ENCODE peak calls at places on chromosomes 7 and 10, in nine cellular contexts. N is stomach, P is upper lobe of left lung, I is GM12878, F is transverse colon, E is HCT116, X is breast epithelium, C is endothelial cell of umbilical vein, L is HepG2. V is an unnamed sample.
A peak's percentile ranks its signal among the peaks of the same experiment; 100 is the strongest.

GRCh38 chr10:94307046-94307615 is 55.6 kb downstream of the NOC3L start:
- DNase-seq in C (peak; percentile 51), P (no peak), L (no peak), E (no peak), F (no peak), X (no peak), I (no peak), N (no peak), V (no peak)

GRCh38 chr10:126054191-126054590 is 157.8 kb downstream of the FANK1 start:
- DNase-seq in N (no peak), C (no peak), I (no peak), X (no peak), P (no peak), F (no peak), E (no peak), L (no peak), V (no peak)

GRCh38 chr7:150435390-150436073 is 14.9 kb upstream of the GIMAP8 start:
- DNase-seq in N (no peak), I (peak; percentile 97), C (no peak), F (peak; percentile 77), L (no peak), E (no peak), P (no peak), X (no peak), V (no peak)

GRCh38 chr7:1085266-1085665 is 2.6 kb upstream of the GPER1 start:
- DNase-seq in E (no peak), I (no peak), L (no peak), N (peak; percentile 55), X (no peak), F (no peak), C (no peak), P (peak; percentile 52), V (no peak)

GRCh38 chr7:66110861-66111260 is 3.8 kb upstream of the CRCP start:
- DNase-seq in I (no peak), E (peak; percentile 94), L (peak; percentile 48), P (no peak), X (no peak), C (no peak), N (no peak), F (no peak), V (no peak)

GRCh38 chr10:127398140-127398966 is 150.8 kb upstream of the NPS start:
- DNase-seq in I (no peak), L (no peak), C (peak; percentile 3), E (no peak), N (no peak), F (no peak), P (no peak), X (no peak), V (no peak)

GRCh38 chr10:122034149-122034756 is 45.3 kb downstream of the TACC2 start:
- DNase-seq in E (no peak), N (no peak), X (no peak), I (no peak), C (no peak), L (no peak), F (peak; percentile 26), P (no peak), V (no peak)

GRCh38 chr7:14229047-14229446 is 239.6 kb upstream of the ETV1 start:
- DNase-seq in E (no peak), X (no peak), L (no peak), N (no peak), F (no peak), C (no peak), I (no peak), P (no peak), V (no peak)

GRCh38 chr10:68633816-68634466 is 73.8 kb downstream of the TET1 start:
- DNase-seq in N (no peak), C (no peak), I (no peak), L (no peak), E (no peak), X (no peak), F (no peak), P (no peak), V (no peak)

GRCh38 chr7:41007351-41007751 is 695.5 kb downstream of the INHBA start:
- DNase-seq in X (no peak), F (no peak), P (no peak), L (no peak), N (no peak), C (no peak), E (no peak), I (no peak), V (no peak)

GRCh38 chr7:23184709-23185354 is 3.0 kb downstream of the NUP42 start:
- DNase-seq in E (peak; percentile 34), I (peak; percentile 17), C (peak; percentile 45), X (no peak), N (no peak), L (peak; percentile 49), P (no peak), F (peak; percentile 43), V (no peak)

GRCh38 chr10:110263164-110263563 is 41.6 kb downstream of the SMNDC1 start:
- DNase-seq in N (no peak), L (no peak), X (no peak), C (no peak), E (no peak), F (no peak), P (no peak), I (no peak), V (no peak)

GRCh38 chr10:13848530-13849425 is 262.0 kb downstream of the PRPF18 start:
- DNase-seq in F (no peak), L (no peak), N (no peak), E (no peak), X (no peak), I (no peak), C (no peak), P (no peak), V (no peak)

GRCh38 chr10:124461642-124462347 is at the start of gene LHPP:
- DNase-seq in L (peak; percentile 54), C (peak; percentile 85), X (peak; percentile 78), F (peak; percentile 91), E (peak; percentile 69), I (peak; percentile 32), P (peak; percentile 99), N (peak; percentile 88), V (peak; percentile 94)
- TF ChIP-seq POLR2A in L (no peak), C (peak; percentile 72), X (no peak), F (peak; percentile 43), E (peak; percentile 67), I (peak; percentile 72), P (no peak), N (no peak), V (no peak)

DNA sequence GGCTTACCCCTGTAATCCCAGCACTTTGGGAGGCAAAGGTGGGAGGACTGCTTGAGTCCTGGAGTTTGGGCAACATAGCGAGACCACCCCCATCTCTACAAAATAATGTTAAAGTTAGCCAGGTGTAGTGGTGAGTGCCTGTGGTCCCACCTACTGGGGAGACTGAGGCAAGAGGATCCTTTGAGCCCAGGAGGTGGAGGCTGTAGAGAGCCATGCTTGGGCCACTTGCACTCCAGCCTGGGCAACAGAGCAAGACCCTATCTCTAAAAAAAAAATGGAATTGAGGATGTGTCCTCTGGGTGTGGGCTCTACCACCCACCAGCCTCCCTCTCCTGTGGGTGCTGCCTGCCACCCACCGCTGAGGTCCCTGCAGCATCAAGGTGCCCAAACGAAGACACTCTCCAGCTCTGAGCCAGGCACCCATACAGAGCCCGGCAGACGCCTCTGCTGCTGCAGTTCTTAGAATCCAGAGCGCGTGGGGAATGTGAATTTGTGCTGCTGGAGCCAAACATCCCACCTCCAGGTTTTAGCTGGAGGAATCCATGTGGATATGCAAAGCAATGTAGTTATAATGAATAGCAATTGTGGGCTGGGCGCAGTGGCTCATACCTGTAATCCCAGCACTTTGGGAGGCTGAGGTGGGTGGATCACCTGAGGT is 176.0 kb upstream of the TNRC18 start:
- DNase-seq in C (no peak), N (no peak), F (no peak), X (no peak), E (no peak), L (no peak), I (no peak), P (no peak), V (no peak)
- H3K36me3 ChIP-seq in C (peaks cover 9% of the 10 kb centered on the region), N (peaks cover 10% of the 10 kb centered on the region), F (no peaks in the 10 kb centered on the region), X (no peaks in the 10 kb centered on the region), E (peaks cover 36% of the 10 kb centered on the region), L (peaks cover 14% of the 10 kb centered on the region), I (peaks cover 11% of the 10 kb centered on the region), P (no peaks in the 10 kb centered on the region), V (peaks cover 20% of the 10 kb centered on the region)

GRCh38 chr7:106139253-106140251 is 27.4 kb upstream of the SYPL1 start:
- DNase-seq in N (no peak), F (peak; percentile 24), E (no peak), C (no peak), L (no peak), X (no peak), P (no peak), I (no peak), V (peak; percentile 88)
- TF ChIP-seq POLR2AphosphoS5 in N (peak; percentile 39), F (peak; percentile 88), E (no peak), C (no peak), L (no peak), X (no peak), P (no peak), I (no peak), V (peak; percentile 73)

GRCh38 chr10:11685787-11686218 is 56.4 kb upstream of the ECHDC3 start:
- DNase-seq in L (peak; percentile 47), E (peak; percentile 78), X (peak; percentile 60), N (peak; percentile 86), C (peak; percentile 95), P (no peak), I (peak; percentile 81), F (peak; percentile 87), V (no peak)

GRCh38 chr10:11683529-11684320 is 58.5 kb upstream of the ECHDC3 start:
- DNase-seq in P (no peak), X (no peak), E (no peak), C (no peak), N (no peak), F (peak; percentile 28), L (peak; percentile 49), I (no peak), V (no peak)

GRCh38 chr10:11682896-11683295 is 59.3 kb upstream of the ECHDC3 start:
- DNase-seq in E (no peak), P (no peak), N (no peak), L (no peak), X (no peak), F (no peak), I (no peak), C (no peak), V (no peak)

GRCh38 chr10:11687357-11687771 is 54.8 kb upstream of the ECHDC3 start:
- DNase-seq in C (no peak), F (no peak), E (peak; percentile 32), P (no peak), L (no peak), I (no peak), X (no peak), N (no peak), V (no peak)

DNA sequence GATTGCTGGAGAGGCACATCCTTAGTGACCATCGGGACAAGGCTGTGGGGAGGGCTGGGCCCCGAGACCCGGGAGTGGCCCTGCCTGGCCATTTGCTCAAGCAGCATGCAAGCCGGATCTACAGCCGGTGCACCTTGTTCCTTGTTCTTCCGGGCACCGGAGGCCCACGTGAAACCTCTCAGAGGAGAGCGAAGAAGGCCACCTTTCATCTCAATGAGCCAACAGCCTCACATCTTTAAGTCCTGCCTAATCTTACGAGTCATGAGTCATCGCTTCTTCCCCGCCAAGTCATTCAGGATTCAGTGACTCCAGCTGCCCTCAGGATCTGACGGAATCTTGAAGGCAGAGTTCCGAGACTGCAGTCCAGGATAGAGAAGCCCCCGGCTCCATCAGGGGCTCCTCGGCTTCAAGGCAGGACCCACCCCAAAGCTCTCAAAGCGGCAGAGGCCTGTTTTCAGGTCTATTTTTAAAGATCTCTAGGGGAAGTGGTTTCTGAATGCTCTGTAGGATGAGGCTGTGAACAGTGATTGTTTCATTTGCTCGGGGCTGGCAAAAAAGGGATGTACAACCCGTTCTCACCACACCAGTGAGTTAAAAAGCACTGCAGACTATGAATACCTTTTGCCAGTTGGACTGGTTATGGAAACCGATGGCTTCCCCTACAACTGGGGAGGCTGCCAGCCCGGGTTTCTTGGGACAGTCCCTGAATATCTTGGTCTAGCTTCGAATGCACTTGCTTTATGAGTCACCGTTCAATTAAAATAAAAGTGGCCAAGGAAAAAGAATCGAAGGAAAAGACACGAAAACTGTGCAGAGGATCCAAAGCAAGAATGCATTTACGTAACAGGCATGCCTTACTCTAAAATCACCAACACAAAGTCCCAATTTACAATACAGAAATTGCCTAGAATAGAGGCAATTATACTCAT is 57.2 kb upstream of the ECHDC3 start:
- DNase-seq in C (peak; percentile 89), X (peak; percentile 77), F (peak; percentile 74), E (peak; percentile 96), L (no peak), I (peak; percentile 94), N (peak; percentile 86), P (peak; percentile 67), V (no peak)
- TF ChIP-seq POLR2A in C (no peak), X (no peak), F (peak; percentile 8), E (no peak), L (no peak), I (peak; percentile 79), N (no peak), P (no peak), V (no peak)